ENCODE peak calls at places on chromosomes 12 and 14, in seven cellular contexts. O is CD4-positive, alpha-beta memory T cell; R is left ventricle myocardium inferior; X is CD8-positive, alpha-beta T cell; P is sigmoid colon; J is endothelial cell of umbilical vein; U is kidney. A is an unnamed sample.
A peak's percentile ranks its signal among the peaks of the same experiment; 100 is the strongest.

GRCh38 chr12:77237896-77238295 is 172.5 kb upstream of the E2F7 start:
- DNase-seq in U (no peak), R (no peak), P (no peak), X (no peak), O (no peak), J (no peak), A (no peak)

GRCh38 chr12:27922591-27923139 is 49.9 kb downstream of the PTHLH start:
- DNase-seq in U (no peak), R (no peak), P (no peak), J (peak; percentile 70), O (no peak), X (no peak), A (no peak)

GRCh38 chr14:99350751-99351150 is 78.8 kb upstream of the BCL11B start:
- DNase-seq in J (no peak), U (no peak), X (no peak), R (no peak), P (no peak), O (no peak), A (no peak)

GRCh38 chr14:20440465-20440864 is 4.5 kb upstream of the KLHL33 start:
- DNase-seq in R (no peak), O (no peak), X (no peak), P (no peak), J (no peak), U (no peak), A (no peak)

GRCh38 chr12:117907108-117907689 is 61.6 kb downstream of the KSR2 start:
- DNase-seq in O (peak; percentile 6), P (no peak), X (no peak), U (no peak), R (no peak), J (no peak), A (no peak)

GRCh38 chr14:75279153-75279738 is 618 bp downstream of the FOS start:
- DNase-seq in J (peak; percentile 58), O (peak; percentile 81), U (peak; percentile 92), P (peak; percentile 94), R (peak; percentile 80), X (peak; percentile 59), A (peak; percentile 41)

GRCh38 chr14:47194051-47194450 is 481.4 kb downstream of the MDGA2 start:
- DNase-seq in X (no peak), R (no peak), U (no peak), P (no peak), O (no peak), J (peak; percentile 69), A (no peak)

GRCh38 chr12:9829990-9830389 is 2.7 kb downstream of the KLRF1 start:
- DNase-seq in U (no peak), O (no peak), X (no peak), J (no peak), P (no peak), R (no peak), A (no peak)

GRCh38 chr14:49950275-49951250 is 57.7 kb downstream of the ARF6 start:
- DNase-seq in R (no peak), U (peak; percentile 89), J (peak; percentile 18), X (no peak), O (no peak), P (no peak), A (no peak)

GRCh38 chr12:106634206-106634605 is 51.4 kb downstream of the RFX4 start:
- DNase-seq in P (no peak), J (no peak), X (no peak), R (no peak), O (no peak), U (no peak), A (no peak)

GRCh38 chr14:91126761-91127160 is 12.9 kb downstream of the DGLUCY start:
- DNase-seq in R (no peak), P (no peak), U (no peak), X (no peak), O (no peak), J (no peak), A (no peak)

GRCh38 chr12:103912069-103912468 is 18.1 kb upstream of the HSP90B1 start:
- DNase-seq in U (no peak), P (no peak), O (no peak), R (no peak), X (no peak), J (no peak), A (no peak)

GRCh38 chr12:16599081-16599480 is 6.9 kb downstream of the LMO3 start:
- DNase-seq in X (no peak), J (no peak), R (no peak), O (no peak), U (no peak), P (peak; percentile 82), A (no peak)

GRCh38 chr12:45349911-45350310 is 134.0 kb downstream of the ANO6 start:
- DNase-seq in O (no peak), X (no peak), J (peak; percentile 72), U (no peak), P (no peak), R (no peak), A (no peak)

GRCh38 chr14:24365600-24366374 is 2.2 kb upstream of the NFATC4 start:
- DNase-seq in U (peak; percentile 95), J (peak; percentile 97), X (peak; percentile 70), P (peak; percentile 95), R (peak; percentile 86), O (peak; percentile 61), A (peak; percentile 88)

GRCh38 chr12:96131230-96131788 is 62.9 kb upstream of the ELK3 start:
- DNase-seq in O (no peak), P (no peak), X (no peak), R (no peak), J (no peak), U (no peak), A (peak; percentile 45)

GRCh38 chr12:57793920-57794319 is 11.3 kb downstream of the TSFM start:
- DNase-seq in J (peak; percentile 19), R (no peak), X (no peak), P (no peak), O (no peak), U (no peak), A (no peak)

GRCh38 chr14:27096091-27096490 is 498.3 kb upstream of the NOVA1 start:
- DNase-seq in U (no peak), O (no peak), P (no peak), J (no peak), X (no peak), R (no peak), A (no peak)

GRCh38 chr12:46808317-46808716 is 17.5 kb downstream of the SLC38A4 start:
- DNase-seq in U (no peak), O (no peak), P (no peak), R (no peak), J (no peak), X (no peak), A (no peak)

GRCh38 chr14:79136437-79137430 is 966.6 kb downstream of the NRXN3 start:
- DNase-seq in X (no peak), R (no peak), O (no peak), U (no peak), J (no peak), P (no peak), A (no peak)

GRCh38 chr14:77320238-77320935 is at the start of gene POMT2:
- DNase-seq in J (peak; percentile 94), U (peak; percentile 98), R (peak; percentile 94), X (peak; percentile 95), P (peak; percentile 97), O (peak; percentile 91), A (peak; percentile 96)

GRCh38 chr12:51838762-51839161 is 9.8 kb downstream of the FIGNL2 start:
- DNase-seq in O (no peak), X (no peak), U (no peak), R (no peak), P (no peak), J (no peak), A (no peak)

GRCh38 chr12:63955831-63956685 is 111.6 kb downstream of the SRGAP1 start:
- DNase-seq in U (no peak), O (no peak), R (no peak), J (no peak), P (peak; percentile 83), X (no peak), A (no peak)

GRCh38 chr12:116046039-116046438 is 231.5 kb downstream of the MED13L start:
- DNase-seq in P (no peak), R (no peak), U (no peak), O (no peak), J (no peak), X (no peak), A (no peak)

GRCh38 chr12:53791735-53792326 is 40.1 kb upstream of the CISTR start:
- DNase-seq in X (peak; percentile 49), P (no peak), O (peak; percentile 17), U (no peak), R (no peak), J (no peak), A (peak; percentile 60)

DNA sequence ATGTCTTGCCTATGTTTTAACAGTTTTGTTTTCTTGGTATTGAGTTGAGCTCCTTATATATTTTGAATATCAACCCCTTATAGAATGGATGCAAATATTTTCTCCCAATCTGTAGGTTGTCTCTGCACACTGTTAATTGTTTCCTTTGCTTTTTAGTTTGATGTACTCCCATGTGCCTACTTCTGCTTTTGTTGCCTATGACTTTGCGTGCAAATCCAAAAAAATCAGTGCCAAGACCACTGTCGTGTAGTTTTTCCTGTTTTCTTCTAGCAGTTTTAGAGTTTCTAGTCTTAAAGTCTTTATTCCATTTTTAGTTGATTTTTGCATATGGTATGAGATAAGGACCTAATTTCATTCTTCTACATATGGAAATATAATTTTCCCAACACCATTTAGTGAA is 28.8 kb downstream of the SENP1 start:
- DNase-seq in J (no peak), U (no peak), X (no peak), R (no peak), P (no peak), O (no peak), A (no peak)
- H3K36me3 ChIP-seq in J (no peaks in the 10 kb centered on the region), U (peaks cover 20% of the 10 kb centered on the region), X (peaks cover 13% of the 10 kb centered on the region), R (peaks cover 60% of the 10 kb centered on the region), P (peaks cover 65% of the 10 kb centered on the region), O (peaks cover 23% of the 10 kb centered on the region), A (peaks cover 2% of the 10 kb centered on the region)

GRCh38 chr14:68951051-68951797 is 27.9 kb downstream of the ACTN1 start:
- DNase-seq in X (no peak), J (peak; percentile 74), U (peak; percentile 96), R (peak; percentile 80), O (no peak), P (peak; percentile 99), A (no peak)
- H3K4me1 ChIP-seq in X (peaks cover 95% of the 10 kb centered on the region), J (peaks cover 77% of the 10 kb centered on the region), U (peaks cover 28% of the 10 kb centered on the region), R (peaks cover 100% of the 10 kb centered on the region), O (peaks cover 26% of the 10 kb centered on the region), P (peaks cover 99% of the 10 kb centered on the region), A (peaks cover 27% of the 10 kb centered on the region)

GRCh38 chr14:73718742-73719251 is 4.6 kb upstream of the PNMA1 start:
- DNase-seq in O (no peak), P (peak; percentile 89), U (peak; percentile 79), X (no peak), R (no peak), J (no peak), A (no peak)

GRCh38 chr14:73720636-73721035 is 6.5 kb upstream of the PNMA1 start:
- DNase-seq in R (no peak), P (no peak), X (no peak), J (no peak), U (no peak), O (no peak), A (no peak)

GRCh38 chr14:73719791-73720190 is 5.6 kb upstream of the PNMA1 start:
- DNase-seq in R (no peak), X (no peak), U (no peak), J (no peak), O (no peak), P (no peak), A (no peak)

GRCh38 chr14:73717998-73718741 is 4.0 kb upstream of the PNMA1 start:
- DNase-seq in O (no peak), X (no peak), U (peak; percentile 82), P (peak; percentile 92), R (no peak), J (no peak), A (no peak)

GRCh38 chr14:73719361-73719760 is 5.2 kb upstream of the PNMA1 start:
- DNase-seq in P (no peak), J (no peak), O (no peak), R (no peak), U (no peak), X (no peak), A (no peak)
- H3K36me3 ChIP-seq in P (peaks cover 64% of the 10 kb centered on the region), J (peaks cover 32% of the 10 kb centered on the region), O (peaks cover 58% of the 10 kb centered on the region), R (peaks cover 83% of the 10 kb centered on the region), U (peaks cover 49% of the 10 kb centered on the region), X (peaks cover 60% of the 10 kb centered on the region), A (peaks cover 9% of the 10 kb centered on the region)

GRCh38 chr12:21910642-21911041 is 30.6 kb downstream of the ABCC9 start:
- DNase-seq in O (no peak), P (no peak), R (no peak), U (no peak), J (no peak), X (no peak), A (no peak)
- H3K4me1 ChIP-seq in O (no peaks in the 10 kb centered on the region), P (no peaks in the 10 kb centered on the region), R (peaks cover 4% of the 10 kb centered on the region), U (no peaks in the 10 kb centered on the region), J (no peaks in the 10 kb centered on the region), X (no peaks in the 10 kb centered on the region), A (no peaks in the 10 kb centered on the region)